ENCODE peak calls at places on chromosomes 3 and 15, in seven cellular contexts. L, W, B, C, J, O and U are unnamed samples.

GRCh38 chr15:95557226-95558046 is 773.1 kb upstream of the NR2F2 start:
- DNase-seq in L (peak; percentile 95), W (no peak), B (peak; percentile 86), C (no peak), J (no peak), O (peak; percentile 88), U (no peak)

GRCh38 chr3:79516795-79517194 is 251.0 kb downstream of the ROBO1 start:
- DNase-seq in L (no peak), W (no peak), B (no peak), C (no peak), J (no peak), O (no peak), U (no peak)

GRCh38 chr3:29144807-29145206 is 136.1 kb upstream of the RBMS3 start:
- DNase-seq in L (peak; percentile 74), W (no peak), B (peak; percentile 2), C (no peak), J (no peak), O (peak; percentile 40), U (no peak)

GRCh38 chr3:154701055-154701454 is 271.1 kb upstream of the GPR149 start:
- DNase-seq in L (no peak), W (no peak), B (no peak), C (no peak), J (no peak), O (no peak), U (no peak)

GRCh38 chr15:47587938-47588817 is 129.1 kb upstream of the SEMA6D start:
- DNase-seq in L (peak; percentile 19), W (no peak), B (peak; percentile 13), C (no peak), J (no peak), O (peak; percentile 21), U (no peak)

GRCh38 chr15:56325186-56325585 is 40.0 kb upstream of the TEX9 start:
- DNase-seq in L (peak; percentile 53), W (no peak), B (peak; percentile 14), C (no peak), J (no peak), O (peak; percentile 46), U (no peak)

GRCh38 chr3:29065211-29065785 is 215.6 kb upstream of the RBMS3 start:
- DNase-seq in L (peak; percentile 94), W (no peak), B (peak; percentile 92), C (no peak), J (no peak), O (peak; percentile 89), U (no peak)

GRCh38 chr15:39153058-39153457 is 427.8 kb upstream of the THBS1 start:
- DNase-seq in L (no peak), W (no peak), B (no peak), C (no peak), J (no peak), O (no peak), U (no peak)

GRCh38 chr3:27596334-27596841 is 112.2 kb upstream of the SLC4A7 start:
- DNase-seq in L (peak; percentile 78), W (no peak), B (peak; percentile 46), C (no peak), J (no peak), O (no peak), U (no peak)

GRCh38 chr15:23049984-23050628 is 10.7 kb upstream of the TUBGCP5 start:
- DNase-seq in L (no peak), W (no peak), B (no peak), C (no peak), J (no peak), O (no peak), U (no peak)

GRCh38 chr3:143070977-143071551 is 48.5 kb upstream of the CHST2 start:
- DNase-seq in L (peak; percentile 89), W (no peak), B (no peak), C (no peak), J (no peak), O (peak; percentile 92), U (no peak)

GRCh38 chr15:48683991-48684765 is 38.7 kb upstream of the FBN1 start:
- DNase-seq in L (no peak), W (no peak), B (no peak), C (no peak), J (no peak), O (no peak), U (no peak)

GRCh38 chr3:29618395-29619291 is 337.8 kb downstream of the RBMS3 start:
- DNase-seq in L (peak; percentile 57), W (no peak), B (no peak), C (no peak), J (no peak), O (peak; percentile 25), U (no peak)

GRCh38 chr3:118987466-118987865 is 47.2 kb downstream of the IGSF11 start:
- DNase-seq in L (peak; percentile 20), W (no peak), B (peak; percentile 6), C (no peak), J (no peak), O (peak; percentile 42), U (no peak)

GRCh38 chr3:29475305-29475825 is 194.5 kb downstream of the RBMS3 start:
- DNase-seq in L (no peak), W (no peak), B (no peak), C (no peak), J (no peak), O (no peak), U (no peak)

GRCh38 chr15:85977586-85977985 is 102.1 kb upstream of the AGBL1 start:
- DNase-seq in L (no peak), W (no peak), B (no peak), C (no peak), J (no peak), O (no peak), U (no peak)

GRCh38 chr3:174302746-174303315 is 556.3 kb upstream of the NAALADL2 start:
- DNase-seq in L (no peak), W (no peak), B (no peak), C (no peak), J (no peak), O (no peak), U (no peak)

GRCh38 chr3:197031315-197032285 is 2.0 kb upstream of the MELTF start:
- DNase-seq in L (peak; percentile 99), W (no peak), B (peak; percentile 98), C (no peak), J (no peak), O (peak; percentile 92), U (no peak)